ENCODE peak calls at places on chromosome 17, in four cellular contexts. S is stimulated activated CD8-positive, alpha-beta memory T cell treated with anti-CD3 and anti-CD28 coated beads, Interleukin-7, amount 100 ng/mL, for 1 hour; Y is kidney epithelial cell; J is GM12865. P is an unnamed sample.

GRCh38 chr17:15657868-15658775 is 26.0 kb downstream of the TRIM16 start:
- DNase-seq in Y (no peak), J (no peak), S (no peak), P (no peak)

GRCh38 chr17:42536372-42537155 is 523 bp downstream of the NAGLU start:
- DNase-seq in S (peak), Y (no peak), J (peak), P (peak)

GRCh38 chr17:71149607-71150006 is 971.2 kb upstream of the SOX9 start:
- DNase-seq in Y (no peak), J (no peak), S (no peak), P (no peak)

GRCh38 chr17:55152236-55152635 is 112.5 kb upstream of the HLF start:
- DNase-seq in Y (no peak), J (no peak), S (no peak), P (no peak)

GRCh38 chr17:81328925-81329278 is 33.8 kb upstream of the SLC38A10 start:
- DNase-seq in S (no peak), Y (no peak), J (no peak), P (no peak)

GRCh38 chr17:77420476-77420803 is 279.7 kb downstream of the SEC14L1 start:
- DNase-seq in J (no peak), Y (no peak), S (no peak), P (no peak)

GRCh38 chr17:38673714-38674012 is 1.1 kb downstream of the EPOP start:
- DNase-seq in J (peak), S (no peak), Y (no peak), P (no peak)

GRCh38 chr17:17343160-17343735 is 40.1 kb downstream of the NT5M start:
- DNase-seq in J (no peak), S (no peak), Y (no peak), P (no peak)

GRCh38 chr17:31491794-31492171 is 100.3 kb downstream of the RAB11FIP4 start:
- DNase-seq in S (no peak), J (peak), Y (no peak), P (no peak)

GRCh38 chr17:58121925-58122324 is 26.3 kb upstream of the OR4D1 start:
- DNase-seq in S (no peak), J (peak), Y (no peak), P (peak)

GRCh38 chr17:48718781-48719641 is 3.3 kb downstream of the PRAC1 start:
- DNase-seq in J (no peak), Y (no peak), S (no peak), P (no peak)

GRCh38 chr17:8406174-8406573 is 8.5 kb upstream of the RNF222 start:
- DNase-seq in S (no peak), Y (no peak), J (no peak), P (no peak)

GRCh38 chr17:50959341-50959740 is 93.2 kb upstream of the TOB1 start:
- DNase-seq in Y (no peak), J (no peak), S (no peak), P (no peak)

GRCh38 chr17:82881900-82882714 is 42.3 kb upstream of the ZNF750 start:
- DNase-seq in J (no peak), S (no peak), Y (no peak), P (no peak)

GRCh38 chr17:80007009-80007752 is 28.5 kb downstream of the TBC1D16 start:
- DNase-seq in Y (no peak), J (no peak), S (no peak), P (no peak)

GRCh38 chr17:968812-969766 is 10.5 kb downstream of the NXN start:
- DNase-seq in S (no peak), Y (no peak), J (no peak), P (no peak)

GRCh38 chr17:4947411-4948165 is 742 bp downstream of the PFN1 start:
- DNase-seq in Y (no peak), J (peak), S (no peak), P (peak)

GRCh38 chr17:2867441-2868424 is 71.5 kb downstream of the RAP1GAP2 start:
- DNase-seq in S (no peak), Y (no peak), J (peak), P (no peak)

GRCh38 chr17:75771334-75772281 is 6.6 kb upstream of the GALK1 start:
- DNase-seq in S (no peak), J (no peak), Y (no peak), P (no peak)

GRCh38 chr17:30586818-30587595 is 109.8 kb downstream of the GOSR1 start:
- DNase-seq in S (no peak), J (peak), Y (no peak), P (peak)

GRCh38 chr17:29747660-29748059 is 124.9 kb upstream of the CORO6 start:
- DNase-seq in Y (no peak), S (no peak), J (no peak), P (no peak)

GRCh38 chr17:6138761-6139446 is 68.7 kb downstream of the WSCD1 start:
- DNase-seq in S (no peak), J (no peak), Y (no peak), P (no peak)

GRCh38 chr17:45222273-45222993 is 748 bp downstream of the FMNL1 start:
- DNase-seq in J (peak), S (no peak), Y (no peak), P (no peak)

GRCh38 chr17:79905832-79906231 is 66.6 kb upstream of the CBX4 start:
- DNase-seq in J (no peak), S (no peak), Y (no peak), P (no peak)

GRCh38 chr17:2004435-2004952 is 20.6 kb downstream of the RTN4RL1 start:
- DNase-seq in Y (no peak), S (no peak), J (no peak), P (no peak)

GRCh38 chr17:4626734-4627256 is 14.7 kb downstream of the ALOX15 start:
- DNase-seq in J (no peak), S (no peak), Y (no peak), P (no peak)

GRCh38 chr17:72440961-72441360 is 320.1 kb downstream of the SOX9 start:
- DNase-seq in S (no peak), J (no peak), Y (no peak), P (no peak)